ENCODE peak calls at places on chromosomes 6 and 20, in ten cellular contexts. O, T, K, B, S, R, H, C, P and X are unnamed samples.

GRCh38 chr6:39806277-39806676 is 14.1 kb downstream of the DAAM2 start:
- DNase-seq in O (no peak), T (no peak), K (no peak), B (peak; percentile 72), S (no peak), R (peak; percentile 37), H (no peak), C (no peak), P (no peak), X (peak; percentile 71)

GRCh38 chr20:44736170-44737021 is 9.3 kb upstream of the KCNK15 start:
- DNase-seq in O (peak; percentile 57), T (peak; percentile 78), K (no peak), B (peak; percentile 92), S (peak; percentile 61), R (peak; percentile 74), H (peak; percentile 67), C (peak; percentile 95), P (peak; percentile 88), X (peak; percentile 93)

GRCh38 chr6:111210074-111210729 is 122.9 kb downstream of the SLC16A10 start:
- DNase-seq in O (no peak), T (peak; percentile 71), K (peak; percentile 16), B (peak; percentile 71), S (peak; percentile 47), R (peak; percentile 57), H (peak; percentile 57), C (peak; percentile 71), P (peak; percentile 62), X (peak; percentile 81)

GRCh38 chr20:31663838-31664695 is 26.4 kb downstream of the COX4I2 start:
- DNase-seq in O (no peak), T (no peak), K (no peak), B (no peak), S (no peak), R (no peak), H (no peak), C (no peak), P (no peak), X (no peak)

GRCh38 chr20:36149469-36149868 is 5.1 kb upstream of the EPB41L1 start:
- DNase-seq in O (no peak), T (no peak), K (no peak), B (no peak), S (no peak), R (no peak), H (no peak), C (no peak), P (no peak), X (no peak)

GRCh38 chr6:29505808-29506207 is 18.1 kb upstream of the MAS1L start:
- DNase-seq in O (no peak), T (no peak), K (no peak), B (no peak), S (no peak), R (no peak), H (no peak), C (no peak), P (no peak), X (no peak)

GRCh38 chr6:135871296-135871695 is 19.8 kb downstream of the PDE7B start:
- DNase-seq in O (no peak), T (no peak), K (no peak), B (peak; percentile 51), S (no peak), R (peak; percentile 63), H (no peak), C (no peak), P (no peak), X (peak; percentile 68)

GRCh38 chr6:108518714-108519576 is 41.8 kb upstream of the FOXO3 start:
- DNase-seq in O (no peak), T (peak; percentile 25), K (no peak), B (peak; percentile 40), S (no peak), R (peak; percentile 33), H (peak; percentile 32), C (peak; percentile 61), P (peak; percentile 43), X (peak; percentile 51)

GRCh38 chr6:17086469-17086868 is 15.4 kb upstream of the STMND1 start:
- DNase-seq in O (peak; percentile 35), T (peak; percentile 84), K (peak; percentile 50), B (peak; percentile 84), S (no peak), R (peak; percentile 83), H (peak; percentile 59), C (peak; percentile 79), P (peak; percentile 2), X (peak; percentile 82)

GRCh38 chr20:22684072-22684762 is 99.8 kb upstream of the FOXA2 start:
- DNase-seq in O (peak; percentile 59), T (peak; percentile 74), K (peak; percentile 26), B (peak; percentile 86), S (peak; percentile 79), R (peak; percentile 67), H (peak; percentile 54), C (peak; percentile 72), P (peak; percentile 67), X (peak; percentile 87)

GRCh38 chr6:52498538-52499017 is 78.3 kb downstream of the TRAM2 start:
- DNase-seq in O (no peak), T (no peak), K (no peak), B (no peak), S (no peak), R (no peak), H (no peak), C (no peak), P (peak; percentile 77), X (peak; percentile 23)

GRCh38 chr6:82875573-82876185 is 190.0 kb downstream of the UBE3D start:
- DNase-seq in O (no peak), T (peak; percentile 47), K (peak; percentile 32), B (peak; percentile 36), S (no peak), R (peak; percentile 91), H (peak; percentile 93), C (peak; percentile 20), P (no peak), X (peak; percentile 54)

GRCh38 chr20:20393770-20394169 is 25.9 kb downstream of the INSM1 start:
- DNase-seq in O (no peak), T (peak; percentile 43), K (no peak), B (peak; percentile 30), S (no peak), R (peak; percentile 31), H (no peak), C (no peak), P (no peak), X (peak; percentile 69)

GRCh38 chr6:158653577-158654354 is 3.9 kb downstream of the SYTL3 start:
- DNase-seq in O (no peak), T (peak; percentile 53), K (no peak), B (peak; percentile 73), S (no peak), R (peak; percentile 72), H (no peak), C (no peak), P (no peak), X (no peak)

GRCh38 chr6:158655569-158656450 is 6.0 kb downstream of the SYTL3 start:
- DNase-seq in O (no peak), T (no peak), K (no peak), B (peak; percentile 18), S (no peak), R (peak; percentile 21), H (no peak), C (no peak), P (no peak), X (no peak)

GRCh38 chr6:158649289-158650143 is at the start of gene SYTL3:
- DNase-seq in O (no peak), T (peak; percentile 47), K (no peak), B (peak; percentile 92), S (no peak), R (peak; percentile 82), H (peak; percentile 48), C (no peak), P (peak; percentile 41), X (peak; percentile 72)

GRCh38 chr6:158654960-158655485 is 5.2 kb downstream of the SYTL3 start:
- DNase-seq in O (no peak), T (peak; percentile 85), K (no peak), B (peak; percentile 83), S (no peak), R (peak; percentile 79), H (no peak), C (peak; percentile 68), P (no peak), X (peak; percentile 72)

GRCh38 chr6:158654498-158654897 is 4.6 kb downstream of the SYTL3 start:
- DNase-seq in O (peak; percentile 87), T (peak; percentile 89), K (no peak), B (peak; percentile 88), S (no peak), R (peak; percentile 94), H (peak; percentile 20), C (no peak), P (no peak), X (peak; percentile 66)
- H3K4me3 ChIP-seq in O (no peak overlapping the region), T (no peak overlapping the region), K (no peak overlapping the region), B (no peak overlapping the region), S (no peak overlapping the region), R (no peak overlapping the region), H (no peak overlapping the region), C (no peak overlapping the region), P (no peak overlapping the region), X (no peak overlapping the region)

DNA sequence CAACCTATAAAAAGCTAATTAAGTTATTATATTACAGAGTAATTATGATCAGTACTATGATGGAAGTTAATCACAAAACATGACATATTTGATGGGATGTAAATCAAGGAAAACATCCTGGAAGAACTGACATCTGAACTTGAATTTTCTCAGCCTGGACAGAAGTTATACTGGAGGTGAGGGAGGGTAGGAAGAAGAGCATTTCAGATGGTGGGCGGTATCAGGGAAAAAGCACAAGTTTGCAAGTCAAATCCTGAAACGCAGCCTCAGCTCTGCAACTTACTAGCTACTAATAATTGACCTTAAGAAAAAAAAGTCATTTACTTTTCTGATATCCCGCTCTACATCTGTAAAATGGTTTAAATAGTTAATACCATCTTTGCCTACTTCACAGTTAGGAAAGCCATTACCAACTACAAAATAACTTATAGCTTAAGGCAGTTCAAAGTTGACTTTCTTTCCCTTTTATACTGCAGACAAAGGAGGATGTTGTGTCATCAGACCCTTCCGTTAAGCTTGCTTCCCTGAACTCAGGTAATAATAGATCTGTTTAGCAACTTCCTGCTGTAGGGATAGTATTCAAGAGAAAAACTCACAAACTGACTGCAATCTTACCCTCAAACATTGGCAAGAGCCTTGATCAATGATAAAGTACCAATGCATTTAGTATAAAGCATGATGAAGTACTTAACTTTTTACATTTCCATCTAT is 21.0 kb downstream of the NOL7 start:
- DNase-seq in O (no peak), T (no peak), K (no peak), B (no peak), S (no peak), R (no peak), H (no peak), C (no peak), P (no peak), X (no peak)
- H3K4me3 ChIP-seq in O (no peak overlapping the region), T (no peak overlapping the region), K (no peak overlapping the region), B (no peak overlapping the region), S (no peak overlapping the region), R (no peak overlapping the region), H (no peak overlapping the region), C (no peak overlapping the region), P (no peak overlapping the region), X (no peak overlapping the region)

DNA sequence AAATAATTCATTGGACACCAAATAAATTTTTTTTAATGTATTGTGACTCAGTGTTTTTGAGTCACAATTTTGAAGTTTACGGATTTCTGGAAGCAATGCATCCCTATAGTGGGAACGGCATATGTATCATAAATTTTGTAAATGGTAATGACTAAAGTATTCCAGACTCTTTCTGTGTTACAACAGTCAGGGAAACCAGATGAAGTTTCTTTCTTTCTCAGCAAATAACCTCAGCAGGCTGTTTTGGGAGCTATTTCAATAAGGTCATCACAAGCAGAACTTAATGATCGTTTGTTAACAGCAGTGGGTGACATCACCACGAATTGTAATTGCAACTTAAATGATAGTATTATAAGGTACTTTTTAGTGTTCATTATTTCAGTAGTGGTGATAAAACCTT is 52.0 kb downstream of the HIVEP1 start:
- DNase-seq in O (no peak), T (peak; percentile 69), K (peak; percentile 20), B (no peak), S (no peak), R (peak; percentile 84), H (no peak), C (no peak), P (no peak), X (no peak)
- H3K4me3 ChIP-seq in O (no peak overlapping the region), T (no peak overlapping the region), K (no peak overlapping the region), B (no peak overlapping the region), S (no peak overlapping the region), R (no peak overlapping the region), H (no peak overlapping the region), C (no peak overlapping the region), P (no peak overlapping the region), X (no peak overlapping the region)

GRCh38 chr6:168132531-168133184 is 53.6 kb upstream of the FRMD1 start:
- DNase-seq in O (peak; percentile 57), T (peak; percentile 51), K (peak; percentile 20), B (peak; percentile 94), S (peak; percentile 65), R (peak; percentile 80), H (no peak), C (peak; percentile 53), P (no peak), X (peak; percentile 80)
- H3K4me3 ChIP-seq in O (peak overlapping the region; percentile 14), T (no peak overlapping the region), K (peak overlapping the region; percentile 17), B (no peak overlapping the region), S (no peak overlapping the region), R (no peak overlapping the region), H (no peak overlapping the region), C (no peak overlapping the region), P (no peak overlapping the region), X (peak overlapping the region; percentile 26)